ENCODE peak calls at places on chromosomes 12 and 14, in six cellular contexts. S, X, N, K, L and F are unnamed samples.

GRCh38 chr12:113678222-113678621 is 206.6 kb upstream of the LHX5 start:
- DNase-seq in K (no peak), N (no peak), S (no peak), L (no peak), X (no peak), F (no peak)

GRCh38 chr12:118190266-118190665 is 54.3 kb downstream of the PEBP1 start:
- DNase-seq in S (peak), K (no peak), X (peak), N (no peak), L (peak), F (no peak)

GRCh38 chr14:44767646-44768173 is 194.0 kb downstream of the KLHL28 start:
- DNase-seq in S (no peak), N (no peak), K (no peak), X (no peak), L (no peak), F (no peak)

GRCh38 chr12:64618953-64619590 is 8.8 kb downstream of the RASSF3 start:
- DNase-seq in S (no peak), K (no peak), N (no peak), X (no peak), L (no peak), F (no peak)

GRCh38 chr12:123045678-123046077 is 65.2 kb downstream of the ARL6IP4 start:
- DNase-seq in X (no peak), K (no peak), L (no peak), N (no peak), S (no peak), F (peak)

GRCh38 chr14:99026471-99026870 is 245.5 kb downstream of the BCL11B start:
- DNase-seq in X (no peak), S (no peak), K (no peak), L (no peak), N (peak), F (no peak)

GRCh38 chr12:112386726-112387125 is 4.5 kb upstream of the HECTD4 start:
- DNase-seq in L (no peak), K (no peak), S (no peak), X (no peak), N (no peak), F (no peak)

GRCh38 chr14:75523771-75524171 is 1.5 kb downstream of the BATF start:
- DNase-seq in K (no peak), L (no peak), X (no peak), S (no peak), N (no peak), F (no peak)

GRCh38 chr12:111687255-111687654 is 1.4 kb downstream of the ACAD10 start:
- DNase-seq in N (no peak), S (no peak), X (no peak), L (no peak), K (peak), F (no peak)

GRCh38 chr12:107319536-107320030 is 226.2 kb upstream of the CRY1 start:
- DNase-seq in N (peak), L (no peak), K (no peak), X (no peak), S (no peak), F (peak)

GRCh38 chr14:51081712-51082111 is 13.2 kb downstream of the TRIM9 start:
- DNase-seq in X (no peak), S (no peak), N (no peak), L (no peak), K (no peak), F (peak)

GRCh38 chr12:14216405-14217294 is 148.8 kb upstream of the ATF7IP start:
- DNase-seq in X (no peak), K (no peak), N (no peak), L (no peak), S (no peak), F (no peak)

GRCh38 chr12:117403586-117404139 is 42.2 kb upstream of the NOS1 start:
- DNase-seq in S (no peak), N (no peak), L (no peak), X (no peak), K (no peak), F (no peak)

GRCh38 chr14:48490756-48491155 is 815.4 kb upstream of the MDGA2 start:
- DNase-seq in X (no peak), S (no peak), N (no peak), K (no peak), L (no peak), F (no peak)

GRCh38 chr12:85955127-85955526 is 81.0 kb downstream of the NTS start:
- DNase-seq in S (no peak), K (no peak), N (no peak), X (no peak), L (no peak), F (no peak)